ENCODE peak calls at places on chromosomes 12 and 14, in seven cellular contexts. One of them, this sample, is unnamed.

GRCh38 chr12:32987526-32987925 is 90.9 kb upstream of the PKP2 start:
- DNase-seq in thyroid gland: no peak
- DNase-seq in prostate gland: no peak
- DNase-seq in lung: no peak
- DNase-seq in stomach: no peak
- DNase-seq in adrenal gland: no peak
- DNase-seq in body of pancreas: no peak
- DNase-seq in this sample: peak; percentile 55

GRCh38 chr12:122030427-122030825 is 8.7 kb downstream of the BCL7A start:
- DNase-seq in thyroid gland: no peak
- DNase-seq in prostate gland: no peak
- DNase-seq in lung: no peak
- DNase-seq in stomach: no peak
- DNase-seq in adrenal gland: no peak
- DNase-seq in body of pancreas: no peak
- DNase-seq in this sample: no peak

GRCh38 chr14:91929700-91930099 is 17.8 kb downstream of the FBLN5 start:
- DNase-seq in thyroid gland: no peak
- DNase-seq in prostate gland: no peak
- DNase-seq in lung: no peak
- DNase-seq in stomach: no peak
- DNase-seq in adrenal gland: no peak
- DNase-seq in body of pancreas: no peak
- DNase-seq in this sample: no peak

GRCh38 chr14:30621354-30621953 is 665 bp upstream of the SCFD1 start:
- DNase-seq in thyroid gland: peak; percentile 12
- DNase-seq in prostate gland: no peak
- DNase-seq in lung: no peak
- DNase-seq in stomach: no peak
- DNase-seq in adrenal gland: peak; percentile 31
- DNase-seq in body of pancreas: peak; percentile 22
- DNase-seq in this sample: no peak

GRCh38 chr12:48104531-48104930 is 1.3 kb downstream of the SENP1 start:
- DNase-seq in thyroid gland: no peak
- DNase-seq in prostate gland: no peak
- DNase-seq in lung: no peak
- DNase-seq in stomach: no peak
- DNase-seq in adrenal gland: no peak
- DNase-seq in body of pancreas: no peak
- DNase-seq in this sample: no peak

GRCh38 chr14:77059276-77059934 is 30.9 kb upstream of the IRF2BPL start:
- DNase-seq in thyroid gland: no peak
- DNase-seq in prostate gland: no peak
- DNase-seq in lung: no peak
- DNase-seq in stomach: peak; percentile 56
- DNase-seq in adrenal gland: peak; percentile 47
- DNase-seq in body of pancreas: peak; percentile 63
- DNase-seq in this sample: no peak

GRCh38 chr14:55127491-55127951 is 1.5 kb upstream of the LGALS3 start:
- DNase-seq in thyroid gland: no peak
- DNase-seq in prostate gland: peak; percentile 16
- DNase-seq in lung: no peak
- DNase-seq in stomach: no peak
- DNase-seq in adrenal gland: no peak
- DNase-seq in body of pancreas: no peak
- DNase-seq in this sample: peak; percentile 78

GRCh38 chr12:13536219-13536910 is 339.8 kb downstream of the EMP1 start:
- DNase-seq in thyroid gland: no peak
- DNase-seq in prostate gland: no peak
- DNase-seq in lung: no peak
- DNase-seq in stomach: no peak
- DNase-seq in adrenal gland: no peak
- DNase-seq in body of pancreas: no peak
- DNase-seq in this sample: no peak

GRCh38 chr14:56333361-56334279 is 215.4 kb downstream of the PELI2 start:
- DNase-seq in thyroid gland: no peak
- DNase-seq in prostate gland: no peak
- DNase-seq in lung: no peak
- DNase-seq in stomach: no peak
- DNase-seq in adrenal gland: peak; percentile 34
- DNase-seq in body of pancreas: peak; percentile 47
- DNase-seq in this sample: no peak

GRCh38 chr12:89733579-89734201 is 25.1 kb upstream of the ATP2B1 start:
- DNase-seq in thyroid gland: no peak
- DNase-seq in prostate gland: no peak
- DNase-seq in lung: no peak
- DNase-seq in stomach: no peak
- DNase-seq in adrenal gland: no peak
- DNase-seq in body of pancreas: no peak
- DNase-seq in this sample: no peak

GRCh38 chr14:100532916-100533630 is 54.1 kb downstream of the BEGAIN start:
- DNase-seq in thyroid gland: peak; percentile 2
- DNase-seq in prostate gland: peak; percentile 55
- DNase-seq in lung: peak; percentile 27
- DNase-seq in stomach: peak; percentile 24
- DNase-seq in adrenal gland: peak; percentile 20
- DNase-seq in body of pancreas: peak; percentile 94
- DNase-seq in this sample: no peak

GRCh38 chr14:38867561-38868150 is 235.4 kb downstream of the SEC23A start:
- DNase-seq in thyroid gland: peak; percentile 80
- DNase-seq in prostate gland: peak; percentile 68
- DNase-seq in lung: peak; percentile 71
- DNase-seq in stomach: peak; percentile 75
- DNase-seq in adrenal gland: peak; percentile 83
- DNase-seq in body of pancreas: peak; percentile 86
- DNase-seq in this sample: peak; percentile 73

GRCh38 chr14:67710209-67710608 is 8.5 kb downstream of the RDH12 start:
- DNase-seq in thyroid gland: no peak
- DNase-seq in prostate gland: no peak
- DNase-seq in lung: no peak
- DNase-seq in stomach: no peak
- DNase-seq in adrenal gland: no peak
- DNase-seq in body of pancreas: no peak
- DNase-seq in this sample: peak; percentile 16

GRCh38 chr12:107843351-107844311 is 69.1 kb downstream of the ASCL4 start:
- DNase-seq in thyroid gland: peak; percentile 24
- DNase-seq in prostate gland: no peak
- DNase-seq in lung: no peak
- DNase-seq in stomach: no peak
- DNase-seq in adrenal gland: no peak
- DNase-seq in body of pancreas: no peak
- DNase-seq in this sample: no peak

GRCh38 chr12:132632521-132633228 is 14.1 kb downstream of the P2RX2 start:
- DNase-seq in thyroid gland: no peak
- DNase-seq in prostate gland: no peak
- DNase-seq in lung: no peak
- DNase-seq in stomach: no peak
- DNase-seq in adrenal gland: no peak
- DNase-seq in body of pancreas: no peak
- DNase-seq in this sample: no peak

GRCh38 chr12:12503384-12504078 is 59.1 kb downstream of the DUSP16 start:
- DNase-seq in thyroid gland: no peak
- DNase-seq in prostate gland: no peak
- DNase-seq in lung: no peak
- DNase-seq in stomach: no peak
- DNase-seq in adrenal gland: no peak
- DNase-seq in body of pancreas: no peak
- DNase-seq in this sample: no peak
- H3K4me1 ChIP-seq in thyroid gland: peaks cover 48% of the 10 kb centered on the region
- H3K4me1 ChIP-seq in prostate gland: peaks cover 13% of the 10 kb centered on the region
- H3K4me1 ChIP-seq in lung: peaks cover 1% of the 10 kb centered on the region
- H3K4me1 ChIP-seq in stomach: peaks cover 65% of the 10 kb centered on the region
- H3K4me1 ChIP-seq in adrenal gland: peaks cover 22% of the 10 kb centered on the region
- H3K4me1 ChIP-seq in body of pancreas: peaks cover 42% of the 10 kb centered on the region
- H3K4me1 ChIP-seq in this sample: peaks cover 37% of the 10 kb centered on the region

GRCh38 chr14:104600805-104601204 is 3.8 kb downstream of the TMEM179 start:
- DNase-seq in thyroid gland: no peak
- DNase-seq in prostate gland: no peak
- DNase-seq in lung: no peak
- DNase-seq in stomach: no peak
- DNase-seq in adrenal gland: peak; percentile 5
- DNase-seq in body of pancreas: no peak
- DNase-seq in this sample: no peak

GRCh38 chr14:104603623-104604401 is 760 bp downstream of the TMEM179 start:
- DNase-seq in thyroid gland: no peak
- DNase-seq in prostate gland: no peak
- DNase-seq in lung: no peak
- DNase-seq in stomach: no peak
- DNase-seq in adrenal gland: no peak
- DNase-seq in body of pancreas: no peak
- DNase-seq in this sample: no peak

GRCh38 chr14:104602933-104603325 is 1.6 kb downstream of the TMEM179 start:
- DNase-seq in thyroid gland: no peak
- DNase-seq in prostate gland: no peak
- DNase-seq in lung: no peak
- DNase-seq in stomach: no peak
- DNase-seq in adrenal gland: no peak
- DNase-seq in body of pancreas: no peak
- DNase-seq in this sample: no peak

GRCh38 chr14:104601786-104602185 is 2.8 kb downstream of the TMEM179 start:
- DNase-seq in thyroid gland: no peak
- DNase-seq in prostate gland: no peak
- DNase-seq in lung: no peak
- DNase-seq in stomach: no peak
- DNase-seq in adrenal gland: no peak
- DNase-seq in body of pancreas: no peak
- DNase-seq in this sample: no peak

GRCh38 chr14:104602315-104602932 is 2.1 kb downstream of the TMEM179 start:
- DNase-seq in thyroid gland: no peak
- DNase-seq in prostate gland: no peak
- DNase-seq in lung: no peak
- DNase-seq in stomach: no peak
- DNase-seq in adrenal gland: no peak
- DNase-seq in body of pancreas: no peak
- DNase-seq in this sample: no peak
- H3K4me3 ChIP-seq in thyroid gland: no peak overlapping the region
- H3K4me3 ChIP-seq in prostate gland: no peak overlapping the region
- H3K4me3 ChIP-seq in lung: no peak overlapping the region
- H3K4me3 ChIP-seq in stomach: no peak overlapping the region
- H3K4me3 ChIP-seq in adrenal gland: no peak overlapping the region
- H3K4me3 ChIP-seq in body of pancreas: no peak overlapping the region
- H3K4me3 ChIP-seq in this sample: no peak overlapping the region

GRCh38 chr14:95885866-95886265 is 9.2 kb downstream of the TUNAR start:
- DNase-seq in thyroid gland: peak; percentile 58
- DNase-seq in prostate gland: no peak
- DNase-seq in lung: no peak
- DNase-seq in stomach: peak; percentile 55
- DNase-seq in adrenal gland: peak; percentile 51
- DNase-seq in body of pancreas: peak; percentile 44
- DNase-seq in this sample: no peak

GRCh38 chr14:95887351-95887750 is 10.7 kb downstream of the TUNAR start:
- DNase-seq in thyroid gland: no peak
- DNase-seq in prostate gland: no peak
- DNase-seq in lung: no peak
- DNase-seq in stomach: no peak
- DNase-seq in adrenal gland: no peak
- DNase-seq in body of pancreas: no peak
- DNase-seq in this sample: no peak

GRCh38 chr14:95884377-95884776 is 7.7 kb downstream of the TUNAR start:
- DNase-seq in thyroid gland: no peak
- DNase-seq in prostate gland: no peak
- DNase-seq in lung: no peak
- DNase-seq in stomach: no peak
- DNase-seq in adrenal gland: no peak
- DNase-seq in body of pancreas: no peak
- DNase-seq in this sample: no peak

GRCh38 chr14:95886366-95886765 is 9.7 kb downstream of the TUNAR start:
- DNase-seq in thyroid gland: peak; percentile 63
- DNase-seq in prostate gland: no peak
- DNase-seq in lung: no peak
- DNase-seq in stomach: no peak
- DNase-seq in adrenal gland: peak; percentile 53
- DNase-seq in body of pancreas: peak; percentile 10
- DNase-seq in this sample: no peak

GRCh38 chr14:95885278-95885677 is 8.6 kb downstream of the TUNAR start:
- DNase-seq in thyroid gland: no peak
- DNase-seq in prostate gland: no peak
- DNase-seq in lung: no peak
- DNase-seq in stomach: no peak
- DNase-seq in adrenal gland: no peak
- DNase-seq in body of pancreas: no peak
- DNase-seq in this sample: no peak
- H3K4me1 ChIP-seq in thyroid gland: peaks cover 15% of the 10 kb centered on the region
- H3K4me1 ChIP-seq in prostate gland: no peaks in the 10 kb centered on the region
- H3K4me1 ChIP-seq in lung: no peaks in the 10 kb centered on the region
- H3K4me1 ChIP-seq in stomach: no peaks in the 10 kb centered on the region
- H3K4me1 ChIP-seq in adrenal gland: no peaks in the 10 kb centered on the region
- H3K4me1 ChIP-seq in body of pancreas: peaks cover 6% of the 10 kb centered on the region
- H3K4me1 ChIP-seq in this sample: no peaks in the 10 kb centered on the region

GRCh38 chr12:34291001-34291400 is 268.7 kb downstream of the ALG10 start:
- DNase-seq in thyroid gland: no peak
- DNase-seq in prostate gland: no peak
- DNase-seq in lung: no peak
- DNase-seq in stomach: no peak
- DNase-seq in adrenal gland: no peak
- DNase-seq in body of pancreas: no peak
- DNase-seq in this sample: peak; percentile 17

GRCh38 chr12:34288963-34289345 is 266.7 kb downstream of the ALG10 start:
- DNase-seq in thyroid gland: no peak
- DNase-seq in prostate gland: no peak
- DNase-seq in lung: no peak
- DNase-seq in stomach: no peak
- DNase-seq in adrenal gland: no peak
- DNase-seq in body of pancreas: no peak
- DNase-seq in this sample: no peak

GRCh38 chr12:34291426-34291901 is 269.2 kb downstream of the ALG10 start:
- DNase-seq in thyroid gland: no peak
- DNase-seq in prostate gland: no peak
- DNase-seq in lung: no peak
- DNase-seq in stomach: no peak
- DNase-seq in adrenal gland: no peak
- DNase-seq in body of pancreas: no peak
- DNase-seq in this sample: no peak

GRCh38 chr12:34289431-34290190 is 267.3 kb downstream of the ALG10 start:
- DNase-seq in thyroid gland: no peak
- DNase-seq in prostate gland: no peak
- DNase-seq in lung: no peak
- DNase-seq in stomach: no peak
- DNase-seq in adrenal gland: no peak
- DNase-seq in body of pancreas: no peak
- DNase-seq in this sample: peak; percentile 30

GRCh38 chr12:34290191-34290995 is 268.1 kb downstream of the ALG10 start:
- DNase-seq in thyroid gland: no peak
- DNase-seq in prostate gland: no peak
- DNase-seq in lung: no peak
- DNase-seq in stomach: no peak
- DNase-seq in adrenal gland: no peak
- DNase-seq in body of pancreas: no peak
- DNase-seq in this sample: no peak
- H3K4me3 ChIP-seq in thyroid gland: no peak overlapping the region
- H3K4me3 ChIP-seq in prostate gland: no peak overlapping the region
- H3K4me3 ChIP-seq in lung: no peak overlapping the region
- H3K4me3 ChIP-seq in stomach: no peak overlapping the region
- H3K4me3 ChIP-seq in adrenal gland: no peak overlapping the region
- H3K4me3 ChIP-seq in body of pancreas: no peak overlapping the region
- H3K4me3 ChIP-seq in this sample: peak overlapping the region; percentile 16

This sample was measured in Caco-2.